ENCODE peak calls at places on chromosomes 6 and 20, in six cellular contexts. S is cardiac muscle cell; J is NCI-H1417; Q is stimulated activated CD4-positive, alpha-beta T cell treated with anti-CD3 and anti-CD28 coated beads, Interleukin-4, amount 100 ng/mL, for 1 hour; T is EL; G is glutamatergic neuron. L is an unnamed sample.

GRCh38 chr20:62148908-62149314 is 5.3 kb downstream of the SS18L1 start:
- DNase-seq in S (no peak), T (no peak), Q (no peak), J (no peak), G (no peak), L (no peak)

GRCh38 chr6:132907231-132907630 is 92.9 kb downstream of the RPS12 start:
- DNase-seq in T (peak), J (no peak), G (no peak), S (no peak), Q (no peak), L (peak)

GRCh38 chr6:65117854-65118409 is 589.1 kb downstream of the EYS start:
- DNase-seq in J (no peak), G (no peak), Q (no peak), T (no peak), S (no peak), L (no peak)

GRCh38 chr6:88741071-88741470 is 222.3 kb downstream of the RNGTT start:
- DNase-seq in G (no peak), J (no peak), Q (no peak), T (no peak), S (no peak), L (no peak)

GRCh38 chr6:99093781-99094180 is 146.0 kb upstream of the FBXL4 start:
- DNase-seq in S (no peak), J (peak), Q (no peak), G (no peak), T (no peak), L (no peak)

GRCh38 chr6:73898599-73898998 is 202.6 kb downstream of the CD109 start:
- DNase-seq in T (no peak), Q (no peak), G (no peak), J (no peak), S (peak), L (no peak)

GRCh38 chr6:118914598-118914997 is 20.4 kb downstream of the MCM9 start:
- DNase-seq in T (no peak), S (no peak), Q (no peak), J (no peak), G (no peak), L (no peak)

GRCh38 chr6:148064406-148065134 is 278.1 kb upstream of the SASH1 start:
- DNase-seq in T (peak), G (no peak), J (no peak), S (peak), Q (no peak), L (peak)

GRCh38 chr20:9409981-9410380 is 104.4 kb upstream of the LAMP5 start:
- DNase-seq in Q (no peak), S (peak), J (no peak), T (peak), G (no peak), L (peak)

GRCh38 chr6:42988486-42989020 is 4.2 kb downstream of the PPP2R5D start:
- DNase-seq in T (no peak), S (peak), G (no peak), J (no peak), Q (no peak), L (no peak)

GRCh38 chr20:49477200-49477599 is 5.3 kb downstream of the KCNB1 start:
- DNase-seq in J (no peak), Q (no peak), T (no peak), S (no peak), G (no peak), L (peak)

GRCh38 chr20:6700563-6701328 is 66.7 kb upstream of the BMP2 start:
- DNase-seq in Q (no peak), S (no peak), G (no peak), T (no peak), J (no peak), L (no peak)

GRCh38 chr6:27260339-27260738 is 12.8 kb downstream of the PRSS16 start:
- DNase-seq in S (peak), Q (no peak), G (no peak), J (no peak), T (peak), L (no peak)

GRCh38 chr6:14406616-14407343 is 289.2 kb downstream of the CD83 start:
- DNase-seq in J (peak), S (no peak), G (no peak), Q (no peak), T (no peak), L (no peak)

GRCh38 chr20:50455656-50456451 is 54.3 kb upstream of the PTPN1 start:
- DNase-seq in S (peak), G (no peak), T (no peak), J (no peak), Q (no peak), L (no peak)

GRCh38 chr6:136956590-136957573 is 34.8 kb downstream of the SLC35D3 start:
- DNase-seq in S (no peak), G (peak), Q (no peak), T (no peak), J (peak), L (no peak)

GRCh38 chr20:11814276-11814675 is 103.4 kb upstream of the BTBD3 start:
- DNase-seq in T (peak), G (no peak), S (peak), J (no peak), Q (no peak), L (peak)

GRCh38 chr6:7917729-7918128 is 7.1 kb upstream of the TXNDC5 start:
- DNase-seq in J (no peak), G (no peak), S (no peak), Q (no peak), T (no peak), L (no peak)

GRCh38 chr6:157461000-157461915 is 80.3 kb downstream of the ZDHHC14 start:
- DNase-seq in T (peak), S (peak), G (no peak), J (peak), Q (no peak), L (peak)

GRCh38 chr6:27669278-27669797 is 196.4 kb upstream of the ZNF184 start:
- DNase-seq in J (no peak), Q (no peak), G (no peak), T (peak), S (no peak), L (no peak)

GRCh38 chr20:373171-373890 is 7.2 kb upstream of the TRIB3 start:
- DNase-seq in T (peak), Q (no peak), J (no peak), G (peak), S (peak), L (peak)

GRCh38 chr20:36107881-36108280 is 46.7 kb upstream of the EPB41L1 start:
- DNase-seq in T (no peak), G (no peak), S (no peak), J (no peak), Q (no peak), L (no peak)

GRCh38 chr20:1648101-1648500 is 9.5 kb downstream of the SIRPG start:
- DNase-seq in J (no peak), G (no peak), T (no peak), Q (no peak), S (no peak), L (no peak)

GRCh38 chr20:37914672-37915433 is 11.9 kb downstream of the VSTM2L start:
- DNase-seq in T (no peak), S (peak), G (peak), J (peak), Q (no peak), L (no peak)

L was measured in NCI-H226.